ENCODE peak calls at places on chromosome 4, in five cellular contexts. U, G, X, T and P are unnamed samples. For H3K36me3 and H3K4me1, the result is how much of the 10 kb centered on the place peaks cover.

GRCh38 chr4:20778896-20779295 is 78.6 kb downstream of the PACRGL start:
- DNase-seq in U (no peak), G (no peak), X (no peak), T (no peak), P (no peak)

GRCh38 chr4:140012688-140013087 is 141.3 kb downstream of the MAML3 start:
- DNase-seq in U (peak), G (peak), X (peak), T (no peak), P (peak)

GRCh38 chr4:169238445-169238844 is 32.3 kb downstream of the SH3RF1 start:
- DNase-seq in U (no peak), G (no peak), X (no peak), T (no peak), P (no peak)

GRCh38 chr4:13706716-13707115 is 79.2 kb upstream of the BOD1L1 start:
- DNase-seq in U (no peak), G (no peak), X (no peak), T (no peak), P (no peak)

GRCh38 chr4:148369919-148370318 is 72.3 kb downstream of the NR3C2 start:
- DNase-seq in U (no peak), G (no peak), X (no peak), T (no peak), P (no peak)

GRCh38 chr4:147059064-147059731 is 113.5 kb upstream of the TTC29 start:
- DNase-seq in U (no peak), G (no peak), X (no peak), T (no peak), P (no peak)

GRCh38 chr4:176238819-176239218 is 30.2 kb downstream of the ASB5 start:
- DNase-seq in U (no peak), G (no peak), X (no peak), T (no peak), P (no peak)

GRCh38 chr4:105569014-105569850 is 16.8 kb downstream of the ARHGEF38 start:
- DNase-seq in U (no peak), G (no peak), X (no peak), T (no peak), P (no peak)

GRCh38 chr4:140154572-140154891 is 548 bp upstream of the MAML3 start:
- DNase-seq in U (no peak), G (no peak), X (no peak), T (no peak), P (no peak)

GRCh38 chr4:119300388-119301131 is 21.4 kb downstream of the FABP2 start:
- DNase-seq in U (peak), G (peak), X (peak), T (peak), P (peak)

GRCh38 chr4:20809796-20810195 is 109.5 kb downstream of the PACRGL start:
- DNase-seq in U (peak), G (peak), X (no peak), T (no peak), P (no peak)

GRCh38 chr4:8241895-8242696 is 27.5 kb upstream of the HTRA3 start:
- DNase-seq in U (peak), G (peak), X (peak), T (peak), P (peak)

GRCh38 chr4:70734168-70734954 is 12.6 kb downstream of the RUFY3 start:
- DNase-seq in U (no peak), G (no peak), X (no peak), T (no peak), P (no peak)

GRCh38 chr4:142883433-142883832 is 37.3 kb upstream of the INPP4B start:
- DNase-seq in U (no peak), G (no peak), X (no peak), T (no peak), P (no peak)

GRCh38 chr4:144185086-144185485 is 44.6 kb upstream of the GYPA start:
- DNase-seq in U (no peak), G (no peak), X (no peak), T (no peak), P (no peak)

GRCh38 chr4:109675181-109675580 is 28.1 kb downstream of the CASP6 start:
- DNase-seq in U (no peak), G (no peak), X (no peak), T (no peak), P (no peak)

GRCh38 chr4:19521151-19521550 is 730.6 kb upstream of the SLIT2 start:
- DNase-seq in U (no peak), G (no peak), X (no peak), T (no peak), P (no peak)

GRCh38 chr4:108359130-108359709 is 190.5 kb upstream of the LEF1 start:
- DNase-seq in U (no peak), G (no peak), X (no peak), T (no peak), P (no peak)

GRCh38 chr4:160026720-160027119 is 923.8 kb downstream of the RAPGEF2 start:
- DNase-seq in U (peak), G (no peak), X (no peak), T (no peak), P (no peak)

GRCh38 chr4:185145572-185145971 is 2.5 kb downstream of the SLC25A4 start:
- DNase-seq in U (peak), G (no peak), X (peak), T (peak), P (peak)

GRCh38 chr4:99615210-99615834 is 40.7 kb downstream of the MTTP start:
- DNase-seq in U (no peak), G (no peak), X (no peak), T (no peak), P (peak)

GRCh38 chr4:175671491-175671934 is 140.6 kb downstream of the GPM6A start:
- DNase-seq in U (no peak), G (no peak), X (no peak), T (no peak), P (no peak)

GRCh38 chr4:26150948-26151347 is 169.9 kb upstream of the RBPJ start:
- DNase-seq in U (no peak), G (no peak), X (no peak), T (no peak), P (no peak)

GRCh38 chr4:108527729-108528128 is 92.6 kb upstream of the RPL34 start:
- DNase-seq in U (no peak), G (no peak), X (no peak), T (no peak), P (no peak)

GRCh38 chr4:84496356-84497219 is 2.5 kb downstream of the NKX6-1 start:
- DNase-seq in U (peak), G (no peak), X (no peak), T (no peak), P (no peak)

GRCh38 chr4:134634301-134634700 is 432.7 kb upstream of the PABPC4L start:
- DNase-seq in U (no peak), G (no peak), X (no peak), T (no peak), P (no peak)

GRCh38 chr4:168634276-168634802 is 137.5 kb downstream of the PALLD start:
- DNase-seq in U (no peak), G (no peak), X (no peak), T (peak), P (no peak)

GRCh38 chr4:53716011-53716410 is 124.7 kb upstream of the LNX1 start:
- DNase-seq in U (no peak), G (no peak), X (no peak), T (no peak), P (no peak)

GRCh38 chr4:149531861-149532260 is 283.8 kb downstream of the IQCM start:
- DNase-seq in U (no peak), G (no peak), X (no peak), T (no peak), P (no peak)

GRCh38 chr4:182207806-182208483 is 35.3 kb upstream of the TENM3 start:
- DNase-seq in U (no peak), G (no peak), X (no peak), T (no peak), P (no peak)

GRCh38 chr4:11635336-11635735 is 206.6 kb upstream of the HS3ST1 start:
- DNase-seq in U (no peak), G (no peak), X (no peak), T (no peak), P (no peak)

GRCh38 chr4:78938868-78939666 is at the start of gene PAQR3:
- DNase-seq in U (peak), G (peak), X (peak), T (peak), P (peak)

GRCh38 chr4:131370846-131371245 is 1778.2 kb upstream of the PCDH10 start:
- DNase-seq in U (no peak), G (no peak), X (no peak), T (no peak), P (no peak)

GRCh38 chr4:56658410-56659003 is 22.6 kb downstream of the HOPX start:
- DNase-seq in U (no peak), G (no peak), X (no peak), T (no peak), P (no peak)

GRCh38 chr4:137597751-137598493 is 65.6 kb upstream of the PCDH18 start:
- DNase-seq in U (no peak), G (no peak), X (no peak), T (no peak), P (no peak)

GRCh38 chr4:56633486-56633885 is 47.6 kb downstream of the HOPX start:
- DNase-seq in U (no peak), G (no peak), X (no peak), T (no peak), P (no peak)

GRCh38 chr4:119138046-119138445 is 2.4 kb downstream of the MYOZ2 start:
- DNase-seq in U (no peak), G (no peak), X (no peak), T (no peak), P (no peak)

GRCh38 chr4:153261431-153261830 is 57.2 kb downstream of the TRIM2 start:
- DNase-seq in U (no peak), G (no peak), X (no peak), T (no peak), P (no peak)

GRCh38 chr4:53633608-53634007 is 42.3 kb upstream of the LNX1 start:
- DNase-seq in U (no peak), G (no peak), X (no peak), T (peak), P (peak)

GRCh38 chr4:150491132-150492049 is 90.6 kb upstream of the MAB21L2 start:
- DNase-seq in U (no peak), G (no peak), X (no peak), T (no peak), P (no peak)

DNA sequence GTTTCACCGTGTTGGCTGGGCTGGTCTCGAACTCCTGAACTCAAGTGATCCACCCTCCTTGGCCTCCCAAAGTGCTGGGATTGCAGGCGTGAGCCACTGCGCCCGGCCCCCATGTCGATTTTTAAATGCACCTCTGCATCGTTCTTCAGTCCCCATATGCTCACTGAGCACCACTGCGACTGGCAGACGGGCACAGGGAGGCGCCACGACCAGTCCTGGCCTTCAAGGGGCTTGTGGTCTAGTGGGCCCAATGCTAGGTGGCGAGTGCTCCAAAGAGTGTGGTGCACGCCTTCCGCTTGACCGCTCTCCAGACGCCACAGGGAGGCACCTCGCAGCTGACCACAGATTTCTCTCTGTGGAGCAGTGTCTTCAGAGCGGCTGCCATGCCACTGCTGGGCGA is 11.7 kb upstream of the MSANTD1 start:
- DNase-seq in U (no peak), G (no peak), X (no peak), T (no peak), P (no peak)
- H3K36me3 ChIP-seq in U (under half), G (half or more), X (under half), T (under half), P (half or more)

GRCh38 chr4:122663814-122664610 is 43.1 kb upstream of the IL21 start:
- DNase-seq in U (no peak), G (no peak), X (no peak), T (no peak), P (no peak)

GRCh38 chr4:122669911-122670738 is 49.3 kb upstream of the IL21 start:
- DNase-seq in U (no peak), G (no peak), X (no peak), T (no peak), P (no peak)

GRCh38 chr4:122665148-122665547 is 44.3 kb upstream of the IL21 start:
- DNase-seq in U (no peak), G (no peak), X (no peak), T (no peak), P (no peak)

GRCh38 chr4:122668241-122668640 is 47.4 kb upstream of the IL21 start:
- DNase-seq in U (no peak), G (no peak), X (no peak), T (no peak), P (no peak)

DNA sequence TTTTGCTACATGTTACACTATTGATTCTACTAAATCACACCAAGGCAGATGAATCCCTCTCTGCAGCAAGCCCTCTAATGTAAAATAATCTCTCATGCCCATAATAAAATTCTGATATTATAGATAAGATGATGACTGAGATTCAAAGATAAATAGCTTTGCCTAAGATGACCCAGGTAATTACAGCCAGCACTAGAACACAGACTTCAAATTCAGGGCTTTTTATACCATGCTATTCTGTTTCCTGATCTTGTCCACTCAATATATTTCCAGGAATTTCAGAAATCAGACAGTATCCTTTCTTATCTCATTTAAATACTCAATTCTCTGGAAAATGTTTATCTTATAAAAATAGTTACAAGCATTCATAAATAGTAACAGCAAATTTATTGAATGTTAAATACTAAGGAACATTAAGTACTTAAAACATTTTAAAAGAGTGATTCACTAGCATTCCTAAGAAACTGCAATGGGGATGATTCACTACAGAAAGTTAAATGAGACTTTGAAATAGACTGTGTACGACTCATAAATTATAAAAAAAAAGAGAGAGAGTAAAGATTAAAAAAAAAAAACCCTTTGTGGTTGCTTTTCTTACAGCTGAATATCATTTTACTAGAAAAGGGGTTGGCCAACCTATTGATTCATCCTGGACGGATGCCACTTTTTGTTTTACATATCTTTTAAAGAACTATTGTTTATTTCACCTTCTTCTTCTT is 45.8 kb upstream of the IL21 start:
- DNase-seq in U (no peak), G (no peak), X (no peak), T (no peak), P (no peak)
- H3K27ac ChIP-seq in U (no peak), G (no peak), X (no peak), T (peak), P (no peak)

GRCh38 chr4:16140520-16141249 is 56.9 kb upstream of the PROM1 start:
- DNase-seq in U (peak), G (no peak), X (no peak), T (no peak), P (no peak)
- H3K4me1 ChIP-seq in U (under half), G (under half), X (under half), T (under half), P (under half)

GRCh38 chr4:1323280-1323634 is 23.8 kb upstream of the UVSSA start:
- DNase-seq in U (no peak), G (peak), X (no peak), T (no peak), P (no peak)
- H3K36me3 ChIP-seq in U (under half), G (half or more), X (under half), T (under half), P (under half)

DNA sequence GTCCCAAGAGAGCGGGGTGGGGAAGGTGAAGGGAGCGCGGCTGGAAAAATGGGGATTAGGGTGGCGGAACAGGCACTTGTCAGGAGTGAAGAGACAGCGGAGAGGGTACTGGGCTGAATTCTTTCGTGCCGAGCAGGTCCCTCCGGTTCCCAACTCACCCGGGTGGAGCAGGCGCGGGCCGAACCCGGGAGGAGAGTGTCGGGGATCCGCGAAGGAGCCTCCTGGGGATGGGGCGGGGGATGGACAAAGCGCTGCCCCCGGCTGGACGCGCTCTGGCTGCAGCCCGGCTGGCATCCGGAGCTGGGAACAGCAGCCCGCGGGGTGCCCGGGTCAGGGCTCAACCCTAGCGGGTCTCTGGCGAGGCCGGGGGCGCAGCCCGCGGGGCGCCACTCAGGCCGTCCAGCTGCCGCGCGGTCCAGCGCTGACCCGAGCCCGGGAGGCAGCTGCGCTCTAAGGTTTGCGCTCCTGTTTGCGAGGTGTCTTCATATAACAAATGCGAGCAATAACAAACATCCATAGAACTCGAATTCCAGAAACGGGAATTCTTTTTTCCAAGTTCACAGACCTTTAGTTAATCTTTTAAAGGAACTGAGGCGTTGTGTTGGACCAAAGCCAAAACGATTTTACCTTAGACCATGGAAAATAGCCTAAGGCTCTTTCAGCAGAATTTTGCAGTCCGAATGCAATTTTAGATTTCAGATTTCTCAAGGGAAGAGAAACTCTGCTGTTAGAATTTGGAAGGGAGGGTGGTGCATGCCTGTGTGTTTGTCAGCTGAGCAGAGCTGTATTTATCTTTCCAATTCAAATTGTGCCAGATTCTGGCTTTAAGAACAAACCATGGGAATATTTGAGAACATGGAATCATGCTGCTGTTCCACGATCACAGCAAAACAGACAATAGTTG is 707 bp downstream of the NPY5R start:
- DNase-seq in U (peak), G (no peak), X (no peak), T (peak), P (no peak)
- H3K27ac ChIP-seq in U (peak), G (no peak), X (no peak), T (peak), P (peak)

DNA sequence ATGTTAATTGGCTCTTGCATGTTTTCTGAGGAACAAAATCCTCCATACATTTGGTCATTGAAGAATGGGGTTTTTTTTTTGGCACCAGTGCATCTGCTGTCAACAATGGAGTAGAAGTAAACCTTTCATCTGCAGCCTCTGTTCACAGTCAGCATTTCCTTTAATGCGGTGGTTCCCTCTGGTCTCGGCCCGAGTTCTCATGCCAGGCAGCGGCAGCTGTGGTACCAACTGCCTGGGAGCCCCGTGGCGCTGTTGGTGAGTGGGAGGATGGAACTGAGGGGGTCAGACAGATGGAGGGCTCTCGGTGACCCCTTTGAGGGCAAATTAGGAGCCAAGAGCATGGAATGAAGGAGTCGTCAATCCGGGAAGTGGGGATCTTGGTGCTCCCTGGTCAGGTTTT is 114.7 kb downstream of the AFF1 start:
- DNase-seq in U (no peak), G (no peak), X (no peak), T (no peak), P (no peak)
- H3K4me1 ChIP-seq in U (under half), G (half or more), X (under half), T (under half), P (half or more)

GRCh38 chr4:3213101-3213416 is 35.9 kb upstream of the MSANTD1 start:
- DNase-seq in U (no peak), G (no peak), X (no peak), T (no peak), P (peak)

GRCh38 chr4:3217266-3217665 is 31.7 kb upstream of the MSANTD1 start:
- DNase-seq in U (no peak), G (peak), X (no peak), T (no peak), P (peak)

GRCh38 chr4:3215733-3216132 is 33.2 kb upstream of the MSANTD1 start:
- DNase-seq in U (no peak), G (no peak), X (peak), T (no peak), P (peak)

GRCh38 chr4:3213661-3214250 is 35.2 kb upstream of the MSANTD1 start:
- DNase-seq in U (no peak), G (peak), X (no peak), T (no peak), P (peak)

DNA sequence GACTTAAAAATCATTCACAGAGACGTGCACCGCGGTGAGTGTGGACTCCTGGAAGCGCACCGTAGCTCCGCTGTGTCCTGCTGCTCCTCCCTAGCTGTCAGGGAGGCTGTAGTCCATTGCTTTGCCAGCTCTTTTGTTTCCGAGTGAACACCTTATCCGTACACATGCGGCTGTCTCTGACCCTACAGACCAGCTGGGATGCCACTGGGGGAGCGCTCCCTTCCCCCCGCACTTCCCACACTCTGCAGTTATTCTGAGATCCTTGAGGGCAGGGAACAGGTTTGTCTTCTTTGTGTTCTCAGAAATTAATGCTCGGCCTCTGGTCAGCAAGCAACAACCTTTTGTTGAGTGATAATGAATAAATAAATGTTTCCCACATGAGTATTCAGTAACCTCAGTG is 33.7 kb upstream of the MSANTD1 start:
- DNase-seq in U (no peak), G (peak), X (peak), T (no peak), P (peak)
- H3K36me3 ChIP-seq in U (under half), G (half or more), X (under half), T (under half), P (half or more)